ENCODE peak calls at places on chromosomes 16 and 17, in six cellular contexts. F is HCT116, Q is heart right ventricle, L is endothelial cell, U is cardiac fibroblast, Y is epithelial cell of proximal tubule. T is an unnamed sample.

GRCh38 chr17:63841350-63842172 is 924 bp downstream of the SMARCD2 start:
- DNase-seq in F (no peak), Q (peak), L (peak), U (peak), Y (no peak), T (peak)

GRCh38 chr16:68643227-68643626 is 1.9 kb upstream of the CDH3 start:
- DNase-seq in F (no peak), Q (no peak), L (no peak), U (no peak), Y (no peak), T (no peak)

GRCh38 chr17:30236807-30237206 is 1.3 kb upstream of the SLC6A4 start:
- DNase-seq in F (peak), Q (peak), L (peak), U (peak), Y (no peak), T (peak)

GRCh38 chr16:11675561-11676511 is 7.6 kb downstream of the SNN start:
- DNase-seq in F (peak), Q (peak), L (no peak), U (no peak), Y (no peak), T (no peak)

GRCh38 chr16:979106-979505 is 2.5 kb upstream of the SOX8 start:
- DNase-seq in F (no peak), Q (no peak), L (no peak), U (no peak), Y (no peak), T (no peak)

GRCh38 chr17:76538281-76538931 is 897 bp upstream of the CYGB start:
- DNase-seq in F (no peak), Q (no peak), L (no peak), U (no peak), Y (no peak), T (peak)

GRCh38 chr16:2749476-2749875 is 3.0 kb upstream of the SRRM2 start:
- DNase-seq in F (no peak), Q (no peak), L (no peak), U (no peak), Y (no peak), T (no peak)

GRCh38 chr16:28259781-28260150 is 32.6 kb upstream of the SBK1 start:
- DNase-seq in F (no peak), Q (no peak), L (no peak), U (no peak), Y (no peak), T (no peak)

GRCh38 chr16:54171855-54172537 is 114.6 kb downstream of the IRX3 start:
- DNase-seq in F (no peak), Q (no peak), L (no peak), U (peak), Y (peak), T (no peak)

GRCh38 chr17:46262271-46262670 is 32.7 kb upstream of the LRRC37A start:
- DNase-seq in F (no peak), Q (no peak), L (no peak), U (no peak), Y (no peak), T (no peak)

GRCh38 chr16:65546353-65546791 is 424.5 kb upstream of the CDH11 start:
- DNase-seq in F (no peak), Q (no peak), L (no peak), U (peak), Y (no peak), T (no peak)

GRCh38 chr16:65547799-65548446 is 426.1 kb upstream of the CDH11 start:
- DNase-seq in F (no peak), Q (no peak), L (no peak), U (peak), Y (no peak), T (no peak)

GRCh38 chr16:65543781-65544740 is 422.2 kb upstream of the CDH11 start:
- DNase-seq in F (no peak), Q (no peak), L (no peak), U (no peak), Y (no peak), T (no peak)

DNA sequence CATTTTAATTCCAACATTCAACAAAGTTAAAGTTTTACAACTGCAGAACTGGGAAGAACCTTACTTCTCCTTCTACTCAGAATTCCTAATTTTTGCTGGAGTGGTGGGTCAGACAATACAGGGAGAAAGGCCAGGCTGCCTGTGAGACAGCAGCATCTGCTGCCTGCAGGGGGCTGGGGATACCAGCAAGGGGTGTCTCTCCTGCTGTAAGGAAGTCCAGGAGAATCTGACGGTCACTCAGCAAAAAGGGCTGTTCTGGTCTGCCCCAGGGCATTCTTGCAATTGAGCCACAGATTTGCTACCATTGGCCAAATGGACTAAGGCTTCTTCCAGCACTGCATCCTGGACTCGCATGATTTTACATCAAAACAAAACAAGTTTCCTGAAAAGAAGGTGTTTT is 426.6 kb upstream of the CDH11 start:
- DNase-seq in F (no peak), Q (no peak), L (no peak), U (no peak), Y (no peak), T (peak)
- TF ChIP-seq CTCF in F (no peak), Q (no peak), L (no peak), U (no peak), Y (no peak), T (no peak)

DNA sequence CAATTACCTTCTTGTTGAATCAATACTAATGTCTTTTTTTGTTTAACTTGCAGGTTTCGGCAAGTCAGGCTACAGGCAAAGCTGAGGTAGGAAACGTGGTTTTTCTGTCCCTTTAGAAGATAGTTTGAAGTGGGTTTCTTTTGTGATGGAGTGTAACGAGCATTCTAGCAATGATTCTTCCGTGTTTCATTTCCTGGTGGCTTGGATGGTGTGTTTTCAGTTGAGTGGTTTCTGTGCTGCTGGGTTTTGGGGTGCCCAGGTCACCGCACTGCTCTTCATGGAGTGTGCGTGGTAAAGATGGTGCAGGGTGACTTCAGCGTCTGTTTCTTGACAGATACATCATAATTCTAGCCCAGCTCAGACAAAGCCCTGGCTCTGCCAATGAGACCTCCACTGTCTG is 769.7 kb upstream of the EEF2KMT start:
- DNase-seq in F (no peak), Q (no peak), L (no peak), U (no peak), Y (no peak), T (no peak)
- TF ChIP-seq CTCF in F (no peak), Q (no peak), L (no peak), U (no peak), Y (no peak), T (no peak)

GRCh38 chr16:67560827-67561342 is 1.4 kb upstream of the CTCF start:
- DNase-seq in F (no peak), Q (no peak), L (no peak), U (no peak), Y (no peak), T (no peak)

GRCh38 chr16:67562918-67563707 is 787 bp downstream of the CTCF start:
- DNase-seq in F (peak), Q (peak), L (peak), U (peak), Y (no peak), T (peak)

GRCh38 chr16:67561501-67561823 is 864 bp upstream of the CTCF start:
- DNase-seq in F (no peak), Q (no peak), L (no peak), U (no peak), Y (no peak), T (peak)

GRCh38 chr16:67562526-67562917 is at the start of gene CTCF:
- DNase-seq in F (peak), Q (peak), L (peak), U (peak), Y (no peak), T (peak)

DNA sequence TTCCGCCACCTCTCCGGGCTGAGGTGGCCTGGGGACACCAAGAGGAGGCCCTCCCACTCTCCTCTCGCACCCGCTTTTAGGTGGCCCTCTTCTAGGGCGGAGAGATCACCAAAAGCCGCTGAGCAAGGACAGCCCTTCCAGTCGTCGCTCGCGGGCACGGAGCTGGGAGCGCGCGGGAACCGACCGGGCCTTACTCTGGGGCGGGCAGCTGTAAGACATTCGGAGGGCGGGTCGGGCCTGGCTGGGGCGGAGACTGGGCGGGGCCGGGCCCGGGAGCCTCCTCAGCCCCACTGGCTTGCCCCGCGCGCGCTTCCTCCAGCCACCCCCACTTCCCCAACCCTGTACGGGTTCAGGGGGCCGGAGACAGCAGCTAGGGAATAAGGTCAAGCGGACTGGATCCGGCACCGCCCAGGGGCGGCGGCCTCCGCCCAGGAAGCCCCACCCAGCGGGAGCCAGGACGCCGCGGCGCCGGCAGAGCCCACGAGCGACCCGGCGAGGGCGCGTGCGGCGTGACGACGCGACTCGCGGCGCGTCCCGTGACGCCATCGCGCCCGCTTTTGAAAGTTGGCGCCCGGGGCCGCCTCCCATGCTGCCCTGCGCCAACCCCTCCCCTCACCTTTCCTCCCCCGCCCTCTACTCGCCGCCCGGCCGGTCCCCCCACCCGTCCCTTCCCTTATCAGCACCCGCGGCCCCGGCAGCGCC is 351 bp upstream of the CTCF start:
- DNase-seq in F (peak), Q (peak), L (peak), U (peak), Y (no peak), T (peak)
- TF ChIP-seq CTCF in F (no peak), Q (no peak), L (no peak), U (no peak), Y (no peak), T (no peak)

GRCh38 chr17:68539536-68540469 is 27.6 kb downstream of the PRKAR1A start:
- DNase-seq in F (no peak), Q (no peak), L (no peak), U (peak), Y (no peak), T (no peak)
- TF ChIP-seq CTCF in F (no peak), Q (peak), L (no peak), U (peak), Y (peak), T (no peak)

GRCh38 chr17:59373879-59374495 is 42.5 kb downstream of the YPEL2 start:
- DNase-seq in F (no peak), Q (no peak), L (no peak), U (peak), Y (no peak), T (no peak)
- TF ChIP-seq CTCF in F (no peak), Q (no peak), L (no peak), U (no peak), Y (no peak), T (no peak)